ENCODE peak calls at places on chromosomes 12 and 14, in eight cellular contexts. V, I, Q, B, E, N, X and O are unnamed samples.

GRCh38 chr14:63249112-63249511 is 44.9 kb downstream of the RHOJ start:
- DNase-seq in V (no peak), I (no peak), Q (peak), B (no peak), E (no peak), N (no peak), X (no peak), O (no peak)

GRCh38 chr12:132827763-132828703 is 636 bp downstream of the GOLGA3 start:
- DNase-seq in V (peak), I (peak), Q (peak), B (no peak), E (peak), N (peak), X (no peak), O (peak)

GRCh38 chr12:51752490-51752889 is 96.0 kb downstream of the FIGNL2 start:
- DNase-seq in V (peak), I (peak), Q (peak), B (peak), E (no peak), N (peak), X (no peak), O (peak)

GRCh38 chr12:95532851-95533250 is 18.4 kb downstream of the USP44 start:
- DNase-seq in V (peak), I (no peak), Q (peak), B (no peak), E (no peak), N (no peak), X (no peak), O (no peak)

GRCh38 chr12:115750340-115750739 is 527.2 kb downstream of the MED13L start:
- DNase-seq in V (no peak), I (no peak), Q (no peak), B (no peak), E (no peak), N (no peak), X (no peak), O (no peak)

GRCh38 chr14:30389901-30390394 is 169.0 kb upstream of the G2E3 start:
- DNase-seq in V (no peak), I (no peak), Q (no peak), B (peak), E (no peak), N (no peak), X (no peak), O (no peak)

GRCh38 chr14:92417759-92418158 is 94.8 kb downstream of the SLC24A4 start:
- DNase-seq in V (no peak), I (peak), Q (peak), B (no peak), E (no peak), N (no peak), X (no peak), O (no peak)

GRCh38 chr12:13203028-13203922 is 6.7 kb downstream of the EMP1 start:
- DNase-seq in V (no peak), I (peak), Q (peak), B (no peak), E (peak), N (no peak), X (no peak), O (no peak)

GRCh38 chr12:106919910-106920544 is 35.7 kb upstream of the TMEM263 start:
- DNase-seq in V (peak), I (peak), Q (peak), B (no peak), E (peak), N (peak), X (peak), O (peak)

GRCh38 chr12:33546004-33546403 is 106.4 kb upstream of the SYT10 start:
- DNase-seq in V (peak), I (no peak), Q (no peak), B (no peak), E (no peak), N (no peak), X (no peak), O (no peak)

GRCh38 chr12:62466018-62466595 is 519 bp upstream of the MON2 start:
- DNase-seq in V (peak), I (peak), Q (peak), B (peak), E (peak), N (peak), X (peak), O (peak)

GRCh38 chr12:123714302-123714627 is 2.1 kb downstream of the ATP6V0A2 start:
- DNase-seq in V (no peak), I (no peak), Q (no peak), B (no peak), E (no peak), N (no peak), X (no peak), O (no peak)

GRCh38 chr12:91877022-91877421 is 268.6 kb downstream of the BTG1 start:
- DNase-seq in V (no peak), I (peak), Q (peak), B (no peak), E (no peak), N (no peak), X (no peak), O (peak)

GRCh38 chr14:64113279-64113678 is 180.9 kb downstream of the ESR2 start:
- DNase-seq in V (no peak), I (no peak), Q (peak), B (no peak), E (no peak), N (no peak), X (no peak), O (no peak)

GRCh38 chr12:59005195-59005961 is 85.1 kb upstream of the LRIG3 start:
- DNase-seq in V (peak), I (peak), Q (peak), B (no peak), E (no peak), N (peak), X (no peak), O (no peak)

GRCh38 chr12:42759622-42760273 is 170.2 kb upstream of the PRICKLE1 start:
- DNase-seq in V (peak), I (peak), Q (peak), B (no peak), E (no peak), N (peak), X (no peak), O (no peak)

GRCh38 chr14:71713061-71713850 is 219.0 kb upstream of the RGS6 start:
- DNase-seq in V (peak), I (no peak), Q (peak), B (no peak), E (no peak), N (no peak), X (no peak), O (no peak)

GRCh38 chr14:22084393-22085281 is 411.0 kb upstream of the OR4E1 start:
- DNase-seq in V (peak), I (peak), Q (peak), B (no peak), E (peak), N (peak), X (peak), O (peak)

GRCh38 chr14:98614741-98615140 is 657.3 kb downstream of the BCL11B start:
- DNase-seq in V (no peak), I (no peak), Q (no peak), B (no peak), E (no peak), N (no peak), X (no peak), O (no peak)

GRCh38 chr14:57714487-57714899 is 151.4 kb downstream of the SLC35F4 start:
- DNase-seq in V (no peak), I (no peak), Q (no peak), B (no peak), E (no peak), N (no peak), X (no peak), O (no peak)

GRCh38 chr14:105193916-105194782 is 13.0 kb upstream of the NUDT14 start:
- DNase-seq in V (no peak), I (no peak), Q (no peak), B (no peak), E (no peak), N (no peak), X (no peak), O (peak)

GRCh38 chr14:80988192-80988591 is 32.8 kb downstream of the TSHR start:
- DNase-seq in V (no peak), I (no peak), Q (no peak), B (no peak), E (no peak), N (no peak), X (no peak), O (no peak)

GRCh38 chr14:96255501-96256366 is at the start of gene BDKRB1:
- DNase-seq in V (peak), I (peak), Q (peak), B (no peak), E (no peak), N (peak), X (no peak), O (no peak)

GRCh38 chr12:53676715-53677611 is 1.1 kb upstream of the ATP5MC2 start:
- DNase-seq in V (peak), I (peak), Q (peak), B (peak), E (peak), N (peak), X (no peak), O (no peak)

GRCh38 chr14:60485600-60486251 is at the start of gene C14orf39:
- DNase-seq in V (peak), I (peak), Q (peak), B (no peak), E (peak), N (peak), X (no peak), O (no peak)

GRCh38 chr12:76637807-76638206 is 78.2 kb upstream of the OSBPL8 start:
- DNase-seq in V (no peak), I (peak), Q (peak), B (no peak), E (no peak), N (no peak), X (no peak), O (no peak)

GRCh38 chr14:66476964-66477363 is 9.2 kb upstream of the CCDC196 start:
- DNase-seq in V (peak), I (peak), Q (peak), B (no peak), E (no peak), N (peak), X (no peak), O (no peak)

GRCh38 chr12:5032821-5033220 is 10.9 kb upstream of the KCNA5 start:
- DNase-seq in V (no peak), I (no peak), Q (no peak), B (no peak), E (no peak), N (no peak), X (no peak), O (no peak)

GRCh38 chr14:30521899-30522736 is 36.8 kb upstream of the G2E3 start:
- DNase-seq in V (peak), I (peak), Q (peak), B (no peak), E (no peak), N (peak), X (no peak), O (no peak)

GRCh38 chr14:73258845-73259611 is 21.7 kb downstream of the PAPLN start:
- DNase-seq in V (no peak), I (no peak), Q (no peak), B (no peak), E (no peak), N (no peak), X (no peak), O (no peak)

GRCh38 chr14:100417466-100417865 is 94.3 kb downstream of the SLC25A47 start:
- DNase-seq in V (peak), I (peak), Q (peak), B (peak), E (peak), N (peak), X (no peak), O (peak)

GRCh38 chr14:50762001-50762930 is 68.7 kb downstream of the NIN start:
- DNase-seq in V (peak), I (peak), Q (peak), B (peak), E (no peak), N (no peak), X (no peak), O (no peak)